ENCODE peak calls at places on chromosomes 7 and 10, in six cellular contexts. One of them, this sample, is unnamed.

GRCh38 chr10:30782543-30783461 is 153.2 kb upstream of the LYZL2 start:
- DNase-seq in psoas muscle: peak; percentile 59
- DNase-seq in breast epithelium: no peak
- DNase-seq in CD4-positive, alpha-beta memory T cell: no peak
- DNase-seq in cardiac muscle cell: no peak
- DNase-seq in stomach: no peak
- DNase-seq in this sample: no peak

GRCh38 chr7:2295936-2296620 is 18.2 kb downstream of the SNX8 start:
- DNase-seq in CD4-positive, alpha-beta memory T cell: no peak
- DNase-seq in psoas muscle: no peak
- DNase-seq in cardiac muscle cell: no peak
- DNase-seq in stomach: no peak
- DNase-seq in breast epithelium: no peak
- DNase-seq in this sample: no peak

GRCh38 chr7:155570991-155571390 is 24.6 kb upstream of the CNPY1 start:
- DNase-seq in breast epithelium: no peak
- DNase-seq in stomach: no peak
- DNase-seq in cardiac muscle cell: no peak
- DNase-seq in psoas muscle: no peak
- DNase-seq in CD4-positive, alpha-beta memory T cell: no peak
- DNase-seq in this sample: peak; percentile 44

GRCh38 chr10:101611506-101611905 is 23.4 kb downstream of the DPCD start:
- DNase-seq in stomach: no peak
- DNase-seq in CD4-positive, alpha-beta memory T cell: no peak
- DNase-seq in psoas muscle: no peak
- DNase-seq in breast epithelium: no peak
- DNase-seq in cardiac muscle cell: no peak
- DNase-seq in this sample: no peak

GRCh38 chr7:75054744-75055527 is 18.7 kb downstream of the RCC1L start:
- DNase-seq in cardiac muscle cell: no peak
- DNase-seq in stomach: no peak
- DNase-seq in CD4-positive, alpha-beta memory T cell: no peak
- DNase-seq in psoas muscle: peak; percentile 75
- DNase-seq in breast epithelium: no peak
- DNase-seq in this sample: no peak

GRCh38 chr7:122896509-122896908 is 10.2 kb upstream of the CADPS2 start:
- DNase-seq in CD4-positive, alpha-beta memory T cell: no peak
- DNase-seq in stomach: no peak
- DNase-seq in cardiac muscle cell: no peak
- DNase-seq in breast epithelium: no peak
- DNase-seq in psoas muscle: no peak
- DNase-seq in this sample: no peak

GRCh38 chr10:25934673-25935139 is 677 bp downstream of the MYO3A start:
- DNase-seq in breast epithelium: no peak
- DNase-seq in psoas muscle: no peak
- DNase-seq in stomach: no peak
- DNase-seq in cardiac muscle cell: peak; percentile 58
- DNase-seq in CD4-positive, alpha-beta memory T cell: no peak
- DNase-seq in this sample: no peak

GRCh38 chr10:36185096-36185495 is 543.0 kb upstream of the FZD8 start:
- DNase-seq in breast epithelium: no peak
- DNase-seq in stomach: no peak
- DNase-seq in CD4-positive, alpha-beta memory T cell: no peak
- DNase-seq in psoas muscle: no peak
- DNase-seq in cardiac muscle cell: no peak
- DNase-seq in this sample: no peak

GRCh38 chr7:4319280-4319679 is 362.8 kb upstream of the FOXK1 start:
- DNase-seq in breast epithelium: no peak
- DNase-seq in stomach: no peak
- DNase-seq in CD4-positive, alpha-beta memory T cell: no peak
- DNase-seq in cardiac muscle cell: no peak
- DNase-seq in psoas muscle: no peak
- DNase-seq in this sample: no peak

GRCh38 chr10:35885076-35885475 is 243.0 kb upstream of the FZD8 start:
- DNase-seq in CD4-positive, alpha-beta memory T cell: no peak
- DNase-seq in cardiac muscle cell: peak; percentile 22
- DNase-seq in psoas muscle: no peak
- DNase-seq in stomach: no peak
- DNase-seq in breast epithelium: no peak
- DNase-seq in this sample: no peak

GRCh38 chr10:127079348-127079747 is 117.0 kb downstream of the INSYN2A start:
- DNase-seq in breast epithelium: no peak
- DNase-seq in CD4-positive, alpha-beta memory T cell: no peak
- DNase-seq in psoas muscle: no peak
- DNase-seq in stomach: no peak
- DNase-seq in cardiac muscle cell: no peak
- DNase-seq in this sample: no peak

GRCh38 chr10:36681751-36682633 is 443.4 kb upstream of the ANKRD30A start:
- DNase-seq in cardiac muscle cell: peak; percentile 11
- DNase-seq in CD4-positive, alpha-beta memory T cell: no peak
- DNase-seq in breast epithelium: no peak
- DNase-seq in psoas muscle: no peak
- DNase-seq in stomach: no peak
- DNase-seq in this sample: no peak

GRCh38 chr7:101880536-101881443 is 63.4 kb downstream of the CUX1 start:
- DNase-seq in breast epithelium: no peak
- DNase-seq in psoas muscle: no peak
- DNase-seq in stomach: peak; percentile 37
- DNase-seq in cardiac muscle cell: no peak
- DNase-seq in CD4-positive, alpha-beta memory T cell: no peak
- DNase-seq in this sample: no peak

GRCh38 chr10:117216611-117217195 is 19.4 kb downstream of the KCNK18 start:
- DNase-seq in CD4-positive, alpha-beta memory T cell: peak; percentile 58
- DNase-seq in psoas muscle: peak; percentile 66
- DNase-seq in breast epithelium: peak; percentile 62
- DNase-seq in stomach: peak; percentile 73
- DNase-seq in cardiac muscle cell: peak; percentile 90
- DNase-seq in this sample: peak; percentile 95

GRCh38 chr10:85873063-85873462 is 493.5 kb downstream of the GRID1 start:
- DNase-seq in psoas muscle: no peak
- DNase-seq in cardiac muscle cell: no peak
- DNase-seq in stomach: no peak
- DNase-seq in CD4-positive, alpha-beta memory T cell: no peak
- DNase-seq in breast epithelium: no peak
- DNase-seq in this sample: no peak

GRCh38 chr7:30702200-30702599 is 19.9 kb upstream of the CRHR2 start:
- DNase-seq in breast epithelium: no peak
- DNase-seq in cardiac muscle cell: no peak
- DNase-seq in psoas muscle: no peak
- DNase-seq in stomach: no peak
- DNase-seq in CD4-positive, alpha-beta memory T cell: peak; percentile 44
- DNase-seq in this sample: peak; percentile 43

GRCh38 chr10:24176658-24177057 is 32.3 kb upstream of the KIAA1217 start:
- DNase-seq in psoas muscle: no peak
- DNase-seq in CD4-positive, alpha-beta memory T cell: no peak
- DNase-seq in breast epithelium: no peak
- DNase-seq in cardiac muscle cell: no peak
- DNase-seq in stomach: no peak
- DNase-seq in this sample: no peak

GRCh38 chr7:12281026-12281425 is 69.9 kb downstream of the TMEM106B start:
- DNase-seq in cardiac muscle cell: no peak
- DNase-seq in psoas muscle: no peak
- DNase-seq in breast epithelium: no peak
- DNase-seq in CD4-positive, alpha-beta memory T cell: no peak
- DNase-seq in stomach: no peak
- DNase-seq in this sample: no peak

GRCh38 chr7:24580283-24580946 is 7.2 kb downstream of the PALS2 start:
- DNase-seq in cardiac muscle cell: no peak
- DNase-seq in psoas muscle: no peak
- DNase-seq in CD4-positive, alpha-beta memory T cell: no peak
- DNase-seq in breast epithelium: no peak
- DNase-seq in stomach: no peak
- DNase-seq in this sample: no peak

GRCh38 chr10:74924251-74924954 is 98.0 kb downstream of the KAT6B start:
- DNase-seq in cardiac muscle cell: no peak
- DNase-seq in CD4-positive, alpha-beta memory T cell: no peak
- DNase-seq in stomach: no peak
- DNase-seq in psoas muscle: no peak
- DNase-seq in breast epithelium: no peak
- DNase-seq in this sample: no peak

GRCh38 chr10:122911889-122912484 is 1.6 kb downstream of the FAM24A start:
- DNase-seq in psoas muscle: peak; percentile 17
- DNase-seq in breast epithelium: no peak
- DNase-seq in cardiac muscle cell: peak; percentile 81
- DNase-seq in CD4-positive, alpha-beta memory T cell: peak; percentile 41
- DNase-seq in stomach: peak; percentile 37
- DNase-seq in this sample: no peak

GRCh38 chr7:144035385-144035784 is 13.4 kb upstream of the OR2A5 start:
- DNase-seq in CD4-positive, alpha-beta memory T cell: no peak
- DNase-seq in stomach: no peak
- DNase-seq in psoas muscle: no peak
- DNase-seq in cardiac muscle cell: no peak
- DNase-seq in breast epithelium: no peak
- DNase-seq in this sample: no peak

GRCh38 chr7:15604166-15604565 is 42.4 kb upstream of the AGMO start:
- DNase-seq in breast epithelium: no peak
- DNase-seq in psoas muscle: no peak
- DNase-seq in cardiac muscle cell: no peak
- DNase-seq in stomach: no peak
- DNase-seq in CD4-positive, alpha-beta memory T cell: no peak
- DNase-seq in this sample: no peak

GRCh38 chr7:151727579-151728285 is 149.2 kb downstream of the PRKAG2 start:
- DNase-seq in breast epithelium: peak; percentile 79
- DNase-seq in stomach: peak; percentile 65
- DNase-seq in psoas muscle: peak; percentile 85
- DNase-seq in CD4-positive, alpha-beta memory T cell: no peak
- DNase-seq in cardiac muscle cell: no peak
- DNase-seq in this sample: no peak

GRCh38 chr7:25771491-25771890 is 380.5 kb upstream of the NFE2L3 start:
- DNase-seq in breast epithelium: no peak
- DNase-seq in CD4-positive, alpha-beta memory T cell: no peak
- DNase-seq in psoas muscle: no peak
- DNase-seq in cardiac muscle cell: no peak
- DNase-seq in stomach: no peak
- DNase-seq in this sample: no peak

GRCh38 chr7:22712999-22713398 is 14.0 kb upstream of the IL6 start:
- DNase-seq in psoas muscle: no peak
- DNase-seq in cardiac muscle cell: no peak
- DNase-seq in breast epithelium: no peak
- DNase-seq in stomach: no peak
- DNase-seq in CD4-positive, alpha-beta memory T cell: no peak
- DNase-seq in this sample: no peak

GRCh38 chr10:70656489-70656888 is 15.8 kb upstream of the ADAMTS14 start:
- DNase-seq in psoas muscle: peak; percentile 23
- DNase-seq in stomach: no peak
- DNase-seq in cardiac muscle cell: no peak
- DNase-seq in breast epithelium: no peak
- DNase-seq in CD4-positive, alpha-beta memory T cell: no peak
- DNase-seq in this sample: no peak

GRCh38 chr10:96452494-96452893 is 61.2 kb downstream of the TLL2 start:
- DNase-seq in stomach: no peak
- DNase-seq in cardiac muscle cell: no peak
- DNase-seq in CD4-positive, alpha-beta memory T cell: no peak
- DNase-seq in psoas muscle: no peak
- DNase-seq in breast epithelium: no peak
- DNase-seq in this sample: no peak
- H3K4me1 ChIP-seq in stomach: no peaks in the 10 kb centered on the region
- H3K4me1 ChIP-seq in cardiac muscle cell: no peaks in the 10 kb centered on the region
- H3K4me1 ChIP-seq in CD4-positive, alpha-beta memory T cell: no peaks in the 10 kb centered on the region
- H3K4me1 ChIP-seq in psoas muscle: peaks cover 9% of the 10 kb centered on the region
- H3K4me1 ChIP-seq in breast epithelium: no peaks in the 10 kb centered on the region
- H3K4me1 ChIP-seq in this sample: no peaks in the 10 kb centered on the region

GRCh38 chr7:68858497-68858896 is 739.8 kb upstream of the AUTS2 start:
- DNase-seq in cardiac muscle cell: no peak
- DNase-seq in stomach: no peak
- DNase-seq in breast epithelium: no peak
- DNase-seq in psoas muscle: no peak
- DNase-seq in CD4-positive, alpha-beta memory T cell: no peak
- DNase-seq in this sample: no peak
- H3K4me1 ChIP-seq in cardiac muscle cell: no peaks in the 10 kb centered on the region
- H3K4me1 ChIP-seq in stomach: no peaks in the 10 kb centered on the region
- H3K4me1 ChIP-seq in breast epithelium: no peaks in the 10 kb centered on the region
- H3K4me1 ChIP-seq in psoas muscle: no peaks in the 10 kb centered on the region
- H3K4me1 ChIP-seq in CD4-positive, alpha-beta memory T cell: no peaks in the 10 kb centered on the region
- H3K4me1 ChIP-seq in this sample: no peaks in the 10 kb centered on the region

GRCh38 chr10:29631049-29631339 is 3.8 kb downstream of the SVIL start:
- DNase-seq in breast epithelium: no peak
- DNase-seq in stomach: no peak
- DNase-seq in cardiac muscle cell: no peak
- DNase-seq in CD4-positive, alpha-beta memory T cell: no peak
- DNase-seq in psoas muscle: no peak
- DNase-seq in this sample: no peak
- H3K4me1 ChIP-seq in breast epithelium: peaks cover 5% of the 10 kb centered on the region
- H3K4me1 ChIP-seq in stomach: peaks cover 34% of the 10 kb centered on the region
- H3K4me1 ChIP-seq in cardiac muscle cell: peaks cover 50% of the 10 kb centered on the region
- H3K4me1 ChIP-seq in CD4-positive, alpha-beta memory T cell: peaks cover 32% of the 10 kb centered on the region
- H3K4me1 ChIP-seq in psoas muscle: peaks cover 29% of the 10 kb centered on the region
- H3K4me1 ChIP-seq in this sample: no peaks in the 10 kb centered on the region

DNA sequence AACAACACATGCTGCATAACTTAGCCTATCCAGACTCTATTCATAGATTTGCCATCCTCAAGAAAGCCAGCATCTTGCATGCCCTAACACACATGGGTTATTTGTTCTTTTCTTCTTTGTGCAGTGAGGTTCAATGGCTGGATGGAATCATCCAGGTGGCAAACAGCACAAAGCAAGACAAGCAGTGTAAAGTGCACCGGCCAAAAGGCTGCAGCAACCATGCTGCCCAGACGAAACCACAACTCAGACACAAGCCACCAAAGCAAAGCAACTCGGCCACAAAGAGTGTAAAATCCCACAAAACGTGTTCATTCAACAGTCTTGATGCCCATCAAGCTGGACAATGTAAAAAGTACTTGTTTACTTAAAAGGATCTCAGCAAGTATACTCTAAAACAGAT is 76.9 kb downstream of the PIP4K2A start:
- DNase-seq in CD4-positive, alpha-beta memory T cell: no peak
- DNase-seq in breast epithelium: no peak
- DNase-seq in psoas muscle: no peak
- DNase-seq in stomach: no peak
- DNase-seq in cardiac muscle cell: no peak
- DNase-seq in this sample: no peak
- H3K4me1 ChIP-seq in CD4-positive, alpha-beta memory T cell: peaks cover 100% of the 10 kb centered on the region
- H3K4me1 ChIP-seq in breast epithelium: no peaks in the 10 kb centered on the region
- H3K4me1 ChIP-seq in psoas muscle: no peaks in the 10 kb centered on the region
- H3K4me1 ChIP-seq in stomach: no peaks in the 10 kb centered on the region
- H3K4me1 ChIP-seq in cardiac muscle cell: no peaks in the 10 kb centered on the region
- H3K4me1 ChIP-seq in this sample: peaks cover 79% of the 10 kb centered on the region

DNA sequence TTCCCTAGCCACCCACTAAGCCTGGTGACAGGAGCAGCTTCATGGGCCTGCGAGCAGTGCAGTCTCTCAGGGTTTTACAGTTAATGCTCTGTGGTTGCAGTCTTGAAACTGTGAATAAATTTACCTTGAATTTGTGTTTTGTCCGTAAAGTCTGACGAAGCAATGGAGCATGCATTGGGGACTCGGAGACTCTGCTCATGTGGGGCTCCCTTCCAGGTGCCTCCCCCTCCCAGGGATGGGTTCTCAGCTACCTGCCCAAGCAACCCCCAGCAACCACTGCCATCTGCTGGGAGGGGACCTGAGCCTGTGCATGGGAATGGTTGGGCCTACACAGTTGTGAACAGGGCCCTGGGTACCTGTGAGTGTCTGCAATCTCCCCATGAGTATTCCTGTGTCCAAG is 36.3 kb upstream of the IKZF1 start:
- DNase-seq in CD4-positive, alpha-beta memory T cell: no peak
- DNase-seq in psoas muscle: no peak
- DNase-seq in breast epithelium: no peak
- DNase-seq in stomach: no peak
- DNase-seq in cardiac muscle cell: no peak
- DNase-seq in this sample: no peak
- H3K4me1 ChIP-seq in CD4-positive, alpha-beta memory T cell: peaks cover 99% of the 10 kb centered on the region
- H3K4me1 ChIP-seq in psoas muscle: no peaks in the 10 kb centered on the region
- H3K4me1 ChIP-seq in breast epithelium: no peaks in the 10 kb centered on the region
- H3K4me1 ChIP-seq in stomach: no peaks in the 10 kb centered on the region
- H3K4me1 ChIP-seq in cardiac muscle cell: no peaks in the 10 kb centered on the region
- H3K4me1 ChIP-seq in this sample: peaks cover 80% of the 10 kb centered on the region

This sample was measured in spleen.